ENCODE peak calls at places on chromosomes 4 and X, in seven cellular contexts. F is fibroblast of lung, A is PC-3, L is upper lobe of right lung, I is A549, H is cardiac fibroblast, X is bronchial epithelial cell. T is an unnamed sample.

GRCh38 chr4:100836929-100837328 is 319.1 kb upstream of the EMCN start:
- DNase-seq in H (no peak), F (no peak), L (no peak), I (no peak), X (no peak), A (no peak), T (no peak)

GRCh38 chrX:102517331-102517730 is 792 bp upstream of the TMSB15A start:
- DNase-seq in I (no peak), H (peak), A (peak), L (no peak), F (peak), X (peak), T (peak)

GRCh38 chr4:3305610-3306371 is 13.0 kb downstream of the RGS12 start:
- DNase-seq in H (peak), F (no peak), A (no peak), X (peak), L (peak), I (no peak), T (no peak)

GRCh38 chr4:1345905-1346780 is 865 bp upstream of the UVSSA start:
- DNase-seq in F (peak), A (peak), H (peak), I (peak), L (peak), X (no peak), T (peak)

GRCh38 chr4:97105716-97106115 is 1037.6 kb downstream of the STPG2 start:
- DNase-seq in L (no peak), I (no peak), F (no peak), A (no peak), H (no peak), X (no peak), T (no peak)

GRCh38 chr4:1492636-1493539 is 86.6 kb upstream of the NKX1-1 start:
- DNase-seq in A (no peak), X (no peak), H (no peak), L (peak), I (no peak), F (no peak), T (no peak)

GRCh38 chr4:134045411-134045810 is 156.2 kb downstream of the PABPC4L start:
- DNase-seq in A (no peak), X (no peak), H (no peak), I (no peak), L (no peak), F (no peak), T (no peak)

GRCh38 chr4:76956961-76957738 is 7.6 kb downstream of the SEPTIN11 start:
- DNase-seq in X (no peak), H (peak), A (no peak), I (no peak), F (peak), L (no peak), T (no peak)

GRCh38 chrX:151870603-151871002 is 42.1 kb upstream of the MAGEA4 start:
- DNase-seq in F (peak), I (peak), H (peak), A (peak), L (no peak), X (peak), T (peak)

GRCh38 chr4:108336076-108336475 is 167.3 kb upstream of the LEF1 start:
- DNase-seq in X (peak), I (no peak), A (no peak), F (no peak), H (peak), L (no peak), T (no peak)

GRCh38 chr4:13294961-13295605 is 189.1 kb downstream of the RAB28 start:
- DNase-seq in X (peak), I (no peak), A (peak), H (no peak), F (no peak), L (no peak), T (peak)

GRCh38 chr4:112852586-112852985 is 196.9 kb upstream of the ANK2 start:
- DNase-seq in L (no peak), I (no peak), F (no peak), X (no peak), H (no peak), A (no peak), T (no peak)

GRCh38 chrX:31124536-31124935 is 52.7 kb upstream of the FTHL17 start:
- DNase-seq in F (no peak), A (no peak), L (no peak), H (no peak), I (no peak), X (no peak), T (no peak)

GRCh38 chr4:109972786-109973528 is 60.3 kb downstream of the EGF start:
- DNase-seq in L (no peak), I (no peak), A (no peak), F (no peak), H (no peak), X (no peak), T (no peak)

GRCh38 chrX:53048169-53049126 is at the start of gene GPR173:
- DNase-seq in A (peak), H (peak), L (peak), X (no peak), F (peak), I (no peak), T (peak)

GRCh38 chr4:103498161-103499070 is 221.4 kb downstream of the TACR3 start:
- DNase-seq in L (no peak), F (peak), I (no peak), A (peak), H (peak), X (peak), T (peak)

GRCh38 chrX:149910178-149910695 is 19.1 kb upstream of the HSFX4 start:
- DNase-seq in X (no peak), A (no peak), F (no peak), H (no peak), I (no peak), L (no peak), T (no peak)

GRCh38 chr4:190020790-190021717 is 6.0 kb downstream of the FRG2 start:
- DNase-seq in A (peak), X (peak), I (peak), H (peak), L (peak), F (peak), T (peak)

GRCh38 chr4:88765729-88766128 is 68.1 kb upstream of the NAP1L5 start:
- DNase-seq in F (peak), I (peak), L (no peak), H (peak), A (peak), X (peak), T (peak)

GRCh38 chr4:99817310-99817885 is 771 bp downstream of the DAPP1 start:
- DNase-seq in X (peak), L (no peak), A (peak), I (no peak), F (no peak), H (no peak), T (no peak)

GRCh38 chrX:102651968-102652744 is 873 bp downstream of the GPRASP1 start:
- DNase-seq in A (no peak), H (peak), L (no peak), F (peak), I (peak), X (peak), T (peak)

GRCh38 chrX:72309297-72310071 is 3.8 kb upstream of the CITED1 start:
- DNase-seq in H (no peak), F (no peak), X (no peak), L (no peak), I (no peak), A (no peak), T (peak)

GRCh38 chr4:122534776-122535175 is 78.3 kb upstream of the IL2 start:
- DNase-seq in X (no peak), A (no peak), I (no peak), L (no peak), H (no peak), F (no peak), T (peak)

GRCh38 chr4:6271206-6271605 is 1.6 kb downstream of the WFS1 start:
- DNase-seq in I (no peak), A (no peak), H (no peak), F (no peak), X (no peak), L (no peak), T (no peak)
- H3K4me3 ChIP-seq in I (no peak), A (no peak), H (no peak), F (no peak), X (no peak), L (peak), T (no peak)

DNA sequence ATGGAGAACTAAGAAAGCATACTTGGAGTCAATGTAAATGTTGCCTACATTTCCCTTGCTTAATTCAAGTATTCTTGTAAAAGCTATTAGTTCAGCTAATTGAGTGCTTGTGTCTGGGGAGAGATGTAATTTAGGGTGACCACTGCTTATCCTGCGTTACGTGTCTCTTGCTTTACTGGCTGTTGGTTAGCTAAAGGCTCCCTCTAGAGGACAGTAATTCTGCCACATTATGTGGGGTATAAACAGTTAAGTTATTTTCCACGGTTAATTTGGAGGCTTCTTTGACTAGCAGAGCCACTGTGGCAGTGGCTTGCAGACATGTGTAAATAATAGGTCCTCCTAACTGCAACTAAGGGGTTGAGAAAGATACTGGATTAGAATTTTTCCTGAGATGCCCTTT is 25.3 kb upstream of the NAF1 start:
- DNase-seq in X (peak), A (peak), H (peak), L (no peak), F (no peak), I (no peak), T (no peak)
- TF ChIP-seq CTCF in X (peak), A (peak), H (peak), L (peak), F (no peak), I (peak), T (no peak)

DNA sequence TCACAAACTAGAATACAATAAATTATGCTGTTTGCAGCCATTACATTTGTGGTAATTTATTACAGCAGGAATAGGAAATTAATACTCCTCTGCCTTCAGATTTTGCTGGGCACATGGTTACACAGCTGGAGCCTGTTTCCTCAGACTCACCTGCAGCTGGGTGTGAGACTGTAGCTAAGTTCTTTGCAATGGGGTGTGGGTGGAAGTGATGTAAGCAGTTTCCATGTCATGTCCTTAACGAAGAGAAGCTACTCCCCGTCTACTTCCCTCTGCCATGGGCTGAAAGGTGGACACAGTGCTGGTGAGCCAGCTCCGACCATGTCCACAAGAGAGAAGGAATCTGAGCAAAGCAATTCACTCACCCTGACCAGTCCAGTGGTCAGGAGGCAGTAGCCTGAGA is 18.2 kb downstream of the SH3KBP1 start:
- DNase-seq in X (no peak), A (no peak), L (no peak), I (no peak), F (no peak), H (no peak), T (no peak)
- H3K4me3 ChIP-seq in X (no peak), A (no peak), L (no peak), I (no peak), F (no peak), H (no peak), T (no peak)

DNA sequence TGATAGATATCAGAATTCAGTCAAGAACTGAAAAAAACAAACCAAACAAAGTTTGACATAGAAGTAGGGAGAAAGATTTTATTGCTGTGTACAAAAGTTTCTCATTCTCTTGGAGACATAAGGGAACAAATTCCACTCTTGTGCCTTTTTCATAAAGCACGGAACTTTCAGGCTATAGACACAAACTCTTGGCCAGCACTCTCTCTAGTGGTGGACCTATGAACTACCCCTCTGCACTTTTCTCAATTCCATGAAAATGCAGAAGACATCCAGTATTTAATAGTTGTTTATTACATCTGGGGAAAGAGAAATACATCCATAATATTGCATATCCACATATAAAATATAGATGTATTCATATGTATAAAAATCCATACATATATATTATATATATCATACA is 291.6 kb upstream of the HS3ST1 start:
- DNase-seq in X (peak), L (no peak), F (peak), A (peak), H (peak), I (peak), T (peak)
- TF ChIP-seq CTCF in X (peak), L (peak), F (peak), A (peak), H (peak), I (peak), T (peak)